ENCODE peak calls at places on chromosome 14, in seven cellular contexts. M is AG04449; R is astrocyte; L is NCI-H1092 treated with DMSO at 0.1 percent for 48 hours; Z is stimulated activated CD8-positive, alpha-beta memory T cell treated with anti-CD3 and anti-CD28 coated beads, Interleukin-15, amount 100 ng/mL, for 1 hour; K is foreskin fibroblast; J is posterior vena cava. S is an unnamed sample.

GRCh38 chr14:44300911-44301310 is 206.2 kb downstream of the FSCB start:
- DNase-seq in M (no peak), R (no peak), L (no peak), Z (no peak), K (no peak), J (no peak), S (no peak)

GRCh38 chr14:100524233-100524932 is 62.8 kb downstream of the BEGAIN start:
- DNase-seq in M (no peak), R (no peak), L (no peak), Z (no peak), K (no peak), J (peak; percentile 63), S (no peak)

GRCh38 chr14:20610002-20610765 is 19.0 kb upstream of the RNASE12 start:
- DNase-seq in M (no peak), R (peak; percentile 71), L (peak; percentile 87), Z (peak; percentile 42), K (peak; percentile 82), J (peak; percentile 90), S (peak; percentile 48)

GRCh38 chr14:104239185-104239775 is 100.9 kb downstream of the KIF26A start:
- DNase-seq in M (no peak), R (no peak), L (no peak), Z (no peak), K (no peak), J (peak; percentile 77), S (no peak)

GRCh38 chr14:20460458-20461229 is 590 bp downstream of the PIP4P1 start:
- DNase-seq in M (no peak), R (no peak), L (no peak), Z (no peak), K (no peak), J (no peak), S (no peak)

GRCh38 chr14:76589246-76589645 is 172.0 kb upstream of the VASH1 start:
- DNase-seq in M (no peak), R (no peak), L (no peak), Z (no peak), K (no peak), J (no peak), S (no peak)

GRCh38 chr14:72863216-72864006 is 30.5 kb downstream of the DPF3 start:
- DNase-seq in M (no peak), R (no peak), L (no peak), Z (no peak), K (peak; percentile 69), J (peak; percentile 15), S (no peak)

GRCh38 chr14:90087433-90087832 is 25.6 kb downstream of the KCNK13 start:
- DNase-seq in M (no peak), R (peak; percentile 87), L (no peak), Z (no peak), K (peak; percentile 33), J (peak; percentile 83), S (peak; percentile 13)